ENCODE peak calls at places on chromosome 1, in five cellular contexts. Q is activated CD8-positive, alpha-beta memory T cell treated with anti-CD3 and anti-CD28 coated beads, Interleukin-2, amount 50 U/mL, for 4 hours; D is activated CD4-positive, CD25-positive, alpha-beta regulatory T cell treated with anti-CD3 and anti-CD28 coated beads, Interleukin-2, amount 50 U/mL, for 72 hours; E is C1 segment of cervical spinal cord; Y is activated naive CD4-positive, alpha-beta T cell treated with Interleukin-2 at 50 U/mL for 16 hours. H is an unnamed sample.

GRCh38 chr1:98203461-98203860 is 282.6 kb upstream of the DPYD start:
- DNase-seq in Q (no peak), D (no peak), E (no peak), Y (no peak), H (peak)

GRCh38 chr1:143611159-143611558 is 360.6 kb downstream of the FAM72C start:
- DNase-seq in Q (no peak), D (no peak), E (no peak), Y (no peak), H (no peak)

GRCh38 chr1:113615425-113615824 is 143.9 kb downstream of the PHTF1 start:
- DNase-seq in Q (no peak), D (no peak), E (no peak), Y (no peak), H (peak)

GRCh38 chr1:116431870-116432500 is 58.9 kb downstream of the ATP1A1 start:
- DNase-seq in Q (no peak), D (no peak), E (no peak), Y (no peak), H (no peak)

GRCh38 chr1:29502225-29502755 is 266.0 kb downstream of the PTPRU start:
- DNase-seq in Q (no peak), D (no peak), E (no peak), Y (no peak), H (no peak)

GRCh38 chr1:46174448-46175231 is at the start of gene TSPAN1:
- DNase-seq in Q (no peak), D (no peak), E (no peak), Y (no peak), H (peak)

GRCh38 chr1:21294266-21295058 is 4.2 kb upstream of the ECE1 start:
- DNase-seq in Q (peak), D (peak), E (no peak), Y (peak), H (no peak)

GRCh38 chr1:98078586-98078985 is 157.8 kb upstream of the DPYD start:
- DNase-seq in Q (no peak), D (no peak), E (no peak), Y (no peak), H (no peak)

GRCh38 chr1:196557797-196558196 is 50.4 kb downstream of the KCNT2 start:
- DNase-seq in Q (no peak), D (no peak), E (no peak), Y (no peak), H (no peak)

GRCh38 chr1:185595835-185596667 is 138.1 kb upstream of the HMCN1 start:
- DNase-seq in Q (peak), D (peak), E (no peak), Y (peak), H (peak)

GRCh38 chr1:9690440-9691107 is 39.0 kb downstream of the PIK3CD start:
- DNase-seq in Q (no peak), D (no peak), E (no peak), Y (no peak), H (no peak)

GRCh38 chr1:211703812-211704566 is 28.6 kb upstream of the NEK2 start:
- DNase-seq in Q (no peak), D (no peak), E (no peak), Y (no peak), H (no peak)

GRCh38 chr1:159023723-159024122 is 14.0 kb downstream of the IFI16 start:
- DNase-seq in Q (no peak), D (no peak), E (no peak), Y (no peak), H (no peak)

GRCh38 chr1:39129514-39129913 is 75.0 kb upstream of the MACF1 start:
- DNase-seq in Q (no peak), D (no peak), E (no peak), Y (no peak), H (peak)

GRCh38 chr1:96416111-96416595 is 305.4 kb upstream of the PTBP2 start:
- DNase-seq in Q (no peak), D (no peak), E (no peak), Y (no peak), H (peak)

GRCh38 chr1:24558902-24559791 is 3.3 kb downstream of the NCMAP start:
- DNase-seq in Q (no peak), D (no peak), E (no peak), Y (no peak), H (peak)

GRCh38 chr1:231376101-231376500 is 38.0 kb downstream of the SPRTN start:
- DNase-seq in Q (no peak), D (no peak), E (no peak), Y (no peak), H (no peak)

GRCh38 chr1:163036661-163037060 is 32.5 kb upstream of the RGS4 start:
- DNase-seq in Q (no peak), D (no peak), E (no peak), Y (no peak), H (no peak)

GRCh38 chr1:227396539-227397355 is 78.5 kb upstream of the CDC42BPA start:
- DNase-seq in Q (no peak), D (no peak), E (no peak), Y (no peak), H (no peak)

GRCh38 chr1:54331091-54331772 is 75.0 kb downstream of the SSBP3 start:
- DNase-seq in Q (no peak), D (no peak), E (no peak), Y (no peak), H (peak)